ENCODE peak calls at places on chromosomes 5 and 9, in nine cellular contexts. C is left ventricle myocardium inferior, D is heart right ventricle, K is adrenal gland, F is tibial nerve, U is pancreas, V is sigmoid colon, J is brain microvascular endothelial cell, Q is GM12865. H is an unnamed sample.

GRCh38 chr5:58042933-58043606 is 416.8 kb downstream of the PLK2 start:
- DNase-seq in C (no peak), D (no peak), K (no peak), F (no peak), U (no peak), V (no peak), J (peak), Q (no peak), H (no peak)

GRCh38 chr9:37107701-37108100 is 12.7 kb upstream of the ZCCHC7 start:
- DNase-seq in C (no peak), D (no peak), K (no peak), F (no peak), U (no peak), V (no peak), J (no peak), Q (no peak), H (no peak)

GRCh38 chr5:178115835-178116405 is 2.6 kb downstream of the N4BP3 start:
- DNase-seq in C (no peak), D (no peak), K (no peak), F (no peak), U (no peak), V (no peak), J (no peak), Q (no peak), H (no peak)

GRCh38 chr9:137025120-137025966 is 2.7 kb downstream of the ABCA2 start:
- DNase-seq in C (no peak), D (no peak), K (no peak), F (peak), U (no peak), V (peak), J (no peak), Q (peak), H (peak)

GRCh38 chr9:91419222-91420191 is 4.1 kb downstream of the NFIL3 start:
- DNase-seq in C (no peak), D (peak), K (peak), F (no peak), U (peak), V (peak), J (peak), Q (no peak), H (no peak)

GRCh38 chr9:82332018-82332773 is 343.6 kb downstream of the SPATA31D1 start:
- DNase-seq in C (no peak), D (no peak), K (no peak), F (no peak), U (no peak), V (no peak), J (peak), Q (no peak), H (no peak)

GRCh38 chr5:57853929-57854697 is 371.5 kb upstream of the ACTBL2 start:
- DNase-seq in C (no peak), D (no peak), K (no peak), F (no peak), U (no peak), V (no peak), J (no peak), Q (no peak), H (no peak)

GRCh38 chr5:172078726-172079345 is 72.4 kb upstream of the FBXW11 start:
- DNase-seq in C (peak), D (peak), K (peak), F (no peak), U (peak), V (peak), J (no peak), Q (no peak), H (no peak)

GRCh38 chr9:5892456-5893133 is 1.9 kb downstream of the MLANA start:
- DNase-seq in C (no peak), D (no peak), K (no peak), F (no peak), U (no peak), V (no peak), J (no peak), Q (no peak), H (no peak)

GRCh38 chr5:154010660-154011059 is 28.1 kb downstream of the FAM114A2 start:
- DNase-seq in C (no peak), D (no peak), K (no peak), F (no peak), U (no peak), V (no peak), J (no peak), Q (no peak), H (no peak)

GRCh38 chr9:130866474-130866965 is 30.1 kb downstream of the QRFP start:
- DNase-seq in C (no peak), D (peak), K (peak), F (peak), U (peak), V (peak), J (peak), Q (peak), H (peak)

GRCh38 chr5:181204561-181205401 is at the start of gene TRIM7:
- DNase-seq in C (peak), D (peak), K (peak), F (no peak), U (peak), V (peak), J (no peak), Q (peak), H (no peak)

GRCh38 chr9:74951725-74952151 is 974 bp downstream of the C9orf40 start:
- DNase-seq in C (peak), D (peak), K (peak), F (no peak), U (peak), V (peak), J (peak), Q (peak), H (peak)

GRCh38 chr5:52692039-52692438 is 95.7 kb upstream of the ITGA1 start:
- DNase-seq in C (no peak), D (no peak), K (no peak), F (no peak), U (no peak), V (no peak), J (peak), Q (no peak), H (no peak)

GRCh38 chr9:122075135-122076030 is 17.7 kb downstream of the TTLL11 start:
- DNase-seq in C (no peak), D (no peak), K (no peak), F (no peak), U (no peak), V (no peak), J (peak), Q (no peak), H (no peak)

GRCh38 chr5:14326035-14326909 is 183.1 kb downstream of the TRIO start:
- DNase-seq in C (no peak), D (no peak), K (no peak), F (no peak), U (no peak), V (no peak), J (no peak), Q (no peak), H (no peak)

GRCh38 chr9:3863114-3863528 is 337.3 kb upstream of the RFX3 start:
- DNase-seq in C (no peak), D (peak), K (no peak), F (no peak), U (no peak), V (no peak), J (peak), Q (peak), H (no peak)

GRCh38 chr5:123438902-123439301 is 15.7 kb upstream of the CEP120 start:
- DNase-seq in C (no peak), D (no peak), K (no peak), F (no peak), U (no peak), V (no peak), J (peak), Q (peak), H (no peak)

GRCh38 chr9:32969270-32969669 is 32.2 kb downstream of the APTX start:
- DNase-seq in C (no peak), D (no peak), K (no peak), F (no peak), U (no peak), V (no peak), J (peak), Q (no peak), H (no peak)

GRCh38 chr5:151772868-151773561 is 1.3 kb downstream of the G3BP1 start:
- DNase-seq in C (no peak), D (no peak), K (peak), F (no peak), U (no peak), V (no peak), J (no peak), Q (no peak), H (no peak)

GRCh38 chr5:32443145-32443540 is 1.4 kb downstream of the ZFR start:
- DNase-seq in C (no peak), D (no peak), K (no peak), F (no peak), U (no peak), V (no peak), J (peak), Q (peak), H (no peak)

GRCh38 chr5:132813599-132814440 is 718 bp downstream of the SOWAHA start:
- DNase-seq in C (no peak), D (no peak), K (no peak), F (no peak), U (no peak), V (peak), J (no peak), Q (peak), H (no peak)

GRCh38 chr5:133967715-133968056 is 739 bp downstream of the C5orf15 start:
- DNase-seq in C (no peak), D (no peak), K (no peak), F (no peak), U (no peak), V (no peak), J (no peak), Q (no peak), H (no peak)

GRCh38 chr9:38114905-38115304 is 45.9 kb upstream of the SHB start:
- DNase-seq in C (no peak), D (no peak), K (no peak), F (no peak), U (no peak), V (no peak), J (no peak), Q (no peak), H (no peak)

GRCh38 chr5:1386274-1386717 is 41.4 kb upstream of the CLPTM1L start:
- DNase-seq in C (peak), D (peak), K (peak), F (no peak), U (peak), V (no peak), J (peak), Q (peak), H (peak)

GRCh38 chr9:135039916-135040645 is 47.4 kb upstream of the OLFM1 start:
- DNase-seq in C (no peak), D (no peak), K (no peak), F (no peak), U (no peak), V (peak), J (no peak), Q (no peak), H (no peak)

DNA sequence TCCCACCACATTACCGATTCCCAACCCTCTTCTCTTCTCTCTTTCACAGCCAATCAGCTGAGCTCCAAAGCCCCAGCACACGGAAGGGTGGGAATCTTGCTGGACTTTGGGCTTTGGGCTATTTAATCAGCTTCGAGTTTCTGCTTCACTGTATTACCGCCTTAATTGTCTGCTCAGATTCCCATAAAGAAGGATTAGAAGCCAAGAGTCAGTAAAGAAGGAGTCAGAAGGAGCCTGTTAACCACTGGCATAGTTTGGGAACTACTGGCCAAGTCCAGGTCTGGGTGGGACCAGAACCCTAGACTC is 4.4 kb downstream of the SPRY4 start:
- DNase-seq in C (no peak), D (no peak), K (no peak), F (no peak), U (no peak), V (no peak), J (no peak), Q (no peak), H (no peak)
- H3K4me3 ChIP-seq in C (peak), D (peak), K (no peak), F (no peak), U (no peak), V (peak), J (peak), Q (no peak), H (no peak)

GRCh38 chr9:110370316-110370715 is 32.7 kb upstream of the TXNDC8 start:
- DNase-seq in C (no peak), D (no peak), K (no peak), F (no peak), U (no peak), V (no peak), J (no peak), Q (no peak), H (no peak)

DNA sequence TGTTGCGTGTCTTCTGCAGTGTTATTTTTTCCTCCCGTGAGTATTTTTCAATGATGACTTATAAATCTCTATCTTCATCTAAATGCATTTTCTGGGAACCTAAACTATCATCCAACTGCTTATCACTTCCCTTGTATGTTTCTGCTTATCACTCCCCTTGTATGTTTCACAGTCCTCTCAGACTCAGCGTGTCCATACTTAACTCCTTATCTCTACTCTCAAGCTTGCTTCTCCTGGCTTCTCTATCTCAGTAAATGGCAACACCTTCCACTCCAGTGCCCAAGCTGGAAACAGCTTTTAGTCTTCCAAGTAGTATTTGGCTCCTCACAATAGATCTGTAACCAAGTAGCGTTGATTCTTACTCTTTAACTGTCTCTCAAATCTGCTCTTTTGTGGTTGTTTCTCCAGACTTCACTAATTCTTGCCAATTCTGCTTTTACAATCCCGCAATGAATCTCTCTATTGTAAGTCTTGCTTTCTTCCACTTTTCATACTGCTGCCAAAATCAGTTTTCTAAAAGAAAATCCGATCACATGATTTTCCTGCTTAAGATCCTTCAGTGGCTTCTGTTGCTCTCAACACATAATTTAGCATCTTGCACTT is 33.8 kb upstream of the TXNDC8 start:
- DNase-seq in C (no peak), D (no peak), K (no peak), F (no peak), U (no peak), V (no peak), J (no peak), Q (no peak), H (no peak)
- H3K4me3 ChIP-seq in C (no peak), D (no peak), K (no peak), F (no peak), U (no peak), V (no peak), J (no peak), Q (no peak), H (no peak)

DNA sequence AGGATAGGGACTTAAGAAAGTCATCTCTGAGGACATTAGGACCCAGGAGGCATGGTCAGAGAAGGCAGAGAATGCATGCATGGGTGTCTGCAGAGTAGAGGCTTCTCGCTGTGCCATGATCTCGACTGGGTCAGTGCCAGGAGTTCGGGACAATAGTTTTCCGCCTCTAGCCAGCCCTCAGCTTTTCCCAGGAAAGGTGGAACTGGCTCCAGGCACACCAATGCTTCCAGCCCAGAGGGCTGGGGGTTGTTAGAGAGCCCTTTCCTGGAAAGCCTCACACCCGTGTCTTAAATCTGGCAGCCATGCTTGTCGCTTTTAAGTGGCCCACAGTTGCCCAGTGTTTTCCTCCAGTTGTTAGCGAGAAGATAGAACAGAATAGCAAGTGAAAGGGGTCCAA is 1111.3 kb downstream of the TAF11L14 start:
- DNase-seq in C (no peak), D (peak), K (no peak), F (no peak), U (no peak), V (no peak), J (no peak), Q (peak), H (no peak)
- H3K4me3 ChIP-seq in C (peak), D (peak), K (peak), F (peak), U (peak), V (peak), J (no peak), Q (peak), H (peak)

GRCh38 chr5:139297439-139298133 is 4.0 kb downstream of the MATR3 start:
- DNase-seq in C (no peak), D (no peak), K (no peak), F (no peak), U (no peak), V (no peak), J (no peak), Q (no peak), H (no peak)
- H3K4me3 ChIP-seq in C (peak), D (no peak), K (no peak), F (no peak), U (no peak), V (no peak), J (no peak), Q (no peak), H (peak)

DNA sequence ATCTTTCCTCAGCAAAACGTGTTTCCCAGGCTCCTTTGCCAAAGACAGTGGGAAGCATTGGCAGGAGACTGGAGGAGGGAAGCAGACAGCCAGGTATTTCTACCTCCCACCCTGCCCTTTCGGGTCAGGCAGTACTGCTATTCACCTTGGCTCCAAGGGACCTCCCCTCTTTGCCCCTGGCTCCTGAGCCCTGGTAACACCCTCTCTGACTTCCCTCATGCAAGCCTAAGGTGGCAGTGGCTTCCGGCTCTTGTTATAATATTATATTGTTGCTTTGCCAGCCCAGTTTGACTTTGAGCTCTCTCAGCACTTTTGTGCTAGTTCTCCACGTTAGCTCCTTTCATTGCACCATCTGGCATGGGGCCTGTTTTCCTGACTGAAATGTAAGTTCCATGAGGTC is 81.6 kb upstream of the IFNK start:
- DNase-seq in C (no peak), D (no peak), K (no peak), F (no peak), U (no peak), V (no peak), J (no peak), Q (no peak), H (no peak)
- H3K4me3 ChIP-seq in C (no peak), D (no peak), K (no peak), F (no peak), U (no peak), V (no peak), J (no peak), Q (no peak), H (no peak)

DNA sequence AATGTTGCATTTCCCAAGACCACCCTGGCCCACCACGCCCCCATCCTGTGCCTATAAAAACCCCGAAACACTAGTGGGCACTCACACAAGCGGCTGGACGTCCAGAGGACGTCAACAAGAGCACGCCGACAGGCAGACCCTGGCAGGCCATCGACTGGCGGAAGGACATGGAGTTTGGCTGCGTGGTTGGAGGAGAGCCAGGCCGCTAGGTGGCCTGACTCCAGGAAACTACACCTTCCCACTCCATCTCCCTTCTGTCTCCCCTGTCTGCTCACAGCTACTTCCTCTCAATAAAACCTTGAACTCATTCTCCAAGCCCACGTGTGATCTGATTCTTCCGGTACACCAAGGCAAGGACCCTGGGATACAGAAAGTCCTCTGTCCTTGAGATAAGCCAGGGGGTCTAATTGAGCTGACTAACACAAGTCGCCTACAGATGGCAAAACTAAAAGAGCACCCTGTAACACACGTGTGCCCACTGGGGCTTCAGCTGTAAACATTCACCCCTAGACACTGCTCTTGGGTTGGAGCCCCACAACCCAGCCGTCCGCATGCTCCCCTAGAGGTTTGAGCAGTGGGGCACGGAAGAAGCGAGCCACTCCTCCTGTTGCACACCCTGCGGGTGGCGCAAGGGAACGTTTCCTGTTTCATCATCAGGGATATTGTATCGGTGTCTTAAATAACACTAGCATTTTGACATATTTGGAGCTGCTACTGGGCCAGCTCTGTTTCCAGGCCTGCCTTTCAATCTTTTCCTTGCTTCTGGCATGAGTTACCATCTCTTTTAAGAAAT is 54.5 kb upstream of the TAF11L2 start:
- DNase-seq in C (peak), D (no peak), K (no peak), F (no peak), U (no peak), V (no peak), J (no peak), Q (no peak), H (no peak)
- H3K4me3 ChIP-seq in C (no peak), D (no peak), K (no peak), F (no peak), U (no peak), V (no peak), J (no peak), Q (no peak), H (no peak)